ENCODE peak calls at places on chromosome 3, in nine cellular contexts. E is foreskin keratinocyte; G is CD4-positive, alpha-beta T cell; S is AG04450; C is adipocyte; Y is tibial artery; Q is pancreas; U is BE2C; A is heart right ventricle. M is an unnamed sample. For H3K27me3, the result is how much of the 10 kb centered on the place peaks cover.

GRCh38 chr3:113264249-113264648 is 52.9 kb downstream of the BOC start:
- DNase-seq in C (no peak), A (no peak), S (no peak), Q (no peak), E (no peak), U (no peak), G (no peak), Y (no peak), M (no peak)

GRCh38 chr3:186520957-186521842 is 23.0 kb downstream of the CRYGS start:
- DNase-seq in U (no peak), C (no peak), Q (no peak), S (no peak), G (no peak), Y (no peak), A (no peak), E (no peak), M (no peak)

GRCh38 chr3:9912294-9912935 is 4.5 kb upstream of the IL17RC start:
- DNase-seq in Y (no peak), Q (no peak), U (no peak), G (no peak), C (peak), A (no peak), E (peak), S (no peak), M (no peak)

GRCh38 chr3:51675201-51675611 is 4.2 kb downstream of the TEX264 start:
- DNase-seq in Q (no peak), Y (peak), S (no peak), A (no peak), C (peak), U (no peak), G (no peak), E (peak), M (no peak)

GRCh38 chr3:29026959-29027358 is 253.9 kb upstream of the RBMS3 start:
- DNase-seq in Y (no peak), E (peak), C (no peak), A (no peak), U (no peak), S (no peak), G (no peak), Q (no peak), M (no peak)

GRCh38 chr3:134342269-134342668 is 32.0 kb downstream of the AMOTL2 start:
- DNase-seq in C (no peak), Y (peak), E (no peak), Q (no peak), S (no peak), U (no peak), A (no peak), G (no peak), M (no peak)

GRCh38 chr3:25376346-25376745 is 51.7 kb upstream of the RARB start:
- DNase-seq in C (no peak), G (no peak), S (no peak), U (no peak), E (no peak), A (no peak), Y (no peak), Q (no peak), M (no peak)

GRCh38 chr3:133488785-133489367 is 84.6 kb upstream of the CDV3 start:
- DNase-seq in E (peak), Y (no peak), A (no peak), C (peak), U (no peak), S (no peak), Q (no peak), G (no peak), M (no peak)

GRCh38 chr3:111324142-111324541 is 217.9 kb upstream of the CD96 start:
- DNase-seq in Y (no peak), Q (no peak), U (no peak), G (no peak), C (no peak), S (no peak), A (no peak), E (no peak), M (no peak)

GRCh38 chr3:81105761-81106160 is 655.7 kb downstream of the GBE1 start:
- DNase-seq in Y (no peak), E (no peak), Q (no peak), A (no peak), C (peak), S (no peak), G (no peak), U (no peak), M (no peak)

GRCh38 chr3:11721114-11721440 is 77.4 kb upstream of the VGLL4 start:
- DNase-seq in G (no peak), U (no peak), Q (no peak), E (no peak), A (no peak), Y (no peak), C (peak), S (no peak), M (no peak)
- H3K27me3 ChIP-seq in G (under half), U (under half), Q (under half), E (under half), A (under half), Y (under half), C (under half), S (under half), M (under half)

GRCh38 chr3:122993573-122993972 is 34.0 kb downstream of the SEMA5B start:
- DNase-seq in G (no peak), Y (no peak), U (no peak), A (no peak), S (no peak), Q (no peak), E (no peak), C (no peak), M (no peak)
- H3K27me3 ChIP-seq in G (under half), Y (under half), U (under half), A (under half), S (half or more), Q (under half), E (half or more), C (half or more), M (under half)

GRCh38 chr3:194163697-194164096 is 27.7 kb downstream of the HES1 start:
- DNase-seq in G (no peak), Q (no peak), A (no peak), Y (no peak), E (no peak), U (no peak), S (no peak), C (no peak), M (no peak)
- H3K27me3 ChIP-seq in G (under half), Q (under half), A (under half), Y (under half), E (half or more), U (under half), S (half or more), C (half or more), M (under half)

GRCh38 chr3:39806820-39807219 is 2.6 kb upstream of the MYRIP start:
- DNase-seq in E (no peak), C (peak), S (no peak), G (no peak), U (no peak), Y (no peak), Q (no peak), A (no peak), M (no peak)

GRCh38 chr3:39810647-39811161 is 1.3 kb downstream of the MYRIP start:
- DNase-seq in U (no peak), E (no peak), Y (no peak), Q (no peak), A (no peak), C (no peak), G (no peak), S (no peak), M (no peak)

GRCh38 chr3:39809995-39810595 is 686 bp downstream of the MYRIP start:
- DNase-seq in Y (no peak), E (no peak), U (peak), Q (peak), A (no peak), S (no peak), C (no peak), G (no peak), M (no peak)

GRCh38 chr3:39809181-39809994 is at the start of gene MYRIP:
- DNase-seq in E (no peak), Q (peak), C (peak), Y (peak), A (peak), G (no peak), U (peak), S (no peak), M (peak)

GRCh38 chr3:39808467-39809180 is 785 bp upstream of the MYRIP start:
- DNase-seq in U (peak), G (no peak), Q (peak), Y (no peak), S (no peak), E (no peak), A (peak), C (peak), M (no peak)
- H3K27me3 ChIP-seq in U (under half), G (half or more), Q (under half), Y (under half), S (under half), E (half or more), A (under half), C (under half), M (under half)

DNA sequence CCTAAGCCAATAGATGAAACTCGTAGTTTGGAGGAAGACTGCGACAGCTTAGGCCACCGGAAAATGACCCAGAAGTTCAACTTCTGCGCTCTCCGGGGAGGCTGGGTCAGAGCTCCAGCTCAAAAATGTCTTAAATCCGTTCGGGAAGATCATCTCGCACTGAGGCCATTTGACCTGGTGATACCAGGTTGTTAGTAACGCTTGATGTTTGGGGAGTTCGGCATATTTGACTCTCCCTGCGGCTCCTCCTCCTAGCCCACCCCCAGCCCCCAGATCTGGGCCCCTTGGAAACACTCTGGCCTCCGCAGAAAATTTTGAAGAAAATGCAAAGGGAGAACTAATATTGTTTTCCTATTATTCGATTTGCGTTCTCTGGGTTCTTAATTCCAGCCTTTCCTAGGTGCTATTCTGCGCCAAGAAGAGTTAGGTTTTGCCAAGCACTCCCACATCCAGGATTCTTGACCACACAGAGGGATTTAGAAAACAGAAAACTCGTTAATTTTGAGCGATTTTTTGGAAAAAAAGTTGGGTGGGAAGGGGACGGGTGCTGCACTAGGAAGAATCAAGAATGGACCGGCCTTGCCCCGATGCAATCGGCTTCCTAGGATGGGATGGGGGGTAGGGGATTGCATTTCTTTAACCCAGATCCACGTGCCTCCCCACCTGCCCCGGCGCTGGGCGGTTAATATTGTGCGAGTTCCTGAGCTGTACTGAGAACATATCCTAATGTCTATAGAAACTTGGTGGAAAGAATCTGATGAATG is 50.0 kb downstream of the ZIC4 start:
- DNase-seq in E (no peak), A (no peak), S (no peak), C (no peak), Y (no peak), Q (no peak), U (no peak), G (no peak), M (no peak)
- H3K27me3 ChIP-seq in E (half or more), A (half or more), S (half or more), C (half or more), Y (under half), Q (under half), U (half or more), G (half or more), M (half or more)

GRCh38 chr3:158789592-158789991 is 12.3 kb upstream of the MFSD1 start:
- DNase-seq in G (no peak), Q (no peak), S (no peak), U (peak), Y (no peak), E (no peak), A (no peak), C (peak), M (no peak)

GRCh38 chr3:158791259-158791920 is 10.5 kb upstream of the MFSD1 start:
- DNase-seq in E (no peak), A (no peak), Q (no peak), U (peak), S (no peak), C (peak), Y (no peak), G (no peak), M (no peak)

GRCh38 chr3:158792709-158793108 is 9.1 kb upstream of the MFSD1 start:
- DNase-seq in S (peak), Q (no peak), E (no peak), G (no peak), Y (no peak), U (peak), A (no peak), C (peak), M (no peak)

GRCh38 chr3:158794936-158795518 is 6.8 kb upstream of the MFSD1 start:
- DNase-seq in A (no peak), G (no peak), C (peak), U (no peak), Q (no peak), Y (no peak), E (no peak), S (no peak), M (no peak)

DNA sequence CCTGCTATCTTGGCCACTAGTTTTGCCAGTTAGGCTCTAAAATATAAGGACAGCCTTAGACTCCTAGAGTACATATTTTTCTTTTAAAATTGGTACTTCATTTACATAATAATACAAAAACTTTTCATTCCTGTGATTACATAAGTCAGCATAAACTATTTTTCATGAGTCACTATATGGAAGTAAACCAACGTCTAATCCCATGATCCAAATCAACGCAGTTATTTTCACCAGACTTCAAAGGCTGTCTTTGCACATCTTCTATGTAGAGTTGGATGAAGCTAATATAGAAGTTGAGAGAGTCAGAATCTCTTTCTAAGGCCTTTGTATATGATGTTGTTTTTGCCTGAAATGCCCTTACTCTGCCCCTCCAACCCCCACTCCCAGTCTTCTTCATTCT is 7.6 kb upstream of the MFSD1 start:
- DNase-seq in S (no peak), Y (no peak), A (no peak), Q (no peak), G (no peak), E (no peak), U (no peak), C (no peak), M (no peak)
- H3K27me3 ChIP-seq in S (under half), Y (under half), A (under half), Q (under half), G (under half), E (under half), U (under half), C (under half), M (under half)

DNA sequence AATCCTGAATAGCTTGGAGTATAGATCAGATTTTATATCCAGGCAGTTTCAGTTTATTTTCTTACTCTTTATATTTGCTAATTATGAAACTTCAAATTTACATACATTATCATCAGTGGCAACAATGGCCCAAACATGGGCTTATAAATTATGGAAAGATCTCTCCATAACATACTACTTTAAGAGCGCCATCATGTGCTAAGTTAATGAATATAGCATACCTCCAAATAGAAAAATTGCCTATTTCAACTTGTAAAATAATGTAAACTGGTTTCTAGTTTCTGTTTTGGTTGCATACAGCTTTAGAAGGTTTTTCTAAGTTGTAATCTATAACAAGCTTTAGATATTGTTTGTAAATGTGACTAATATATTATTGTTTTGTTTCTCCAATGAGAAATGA is 531.3 kb upstream of the UBE2E2 start:
- DNase-seq in U (no peak), C (peak), Q (no peak), E (no peak), A (no peak), S (no peak), G (no peak), Y (no peak), M (no peak)
- H3K27me3 ChIP-seq in U (under half), C (under half), Q (under half), E (under half), A (under half), S (under half), G (under half), Y (under half), M (under half)

GRCh38 chr3:147361671-147362420 is 44.5 kb downstream of the ZIC4 start:
- DNase-seq in S (no peak), G (no peak), Q (peak), U (peak), Y (no peak), C (peak), E (no peak), A (no peak), M (no peak)
- H3K27me3 ChIP-seq in S (half or more), G (half or more), Q (under half), U (half or more), Y (under half), C (half or more), E (half or more), A (half or more), M (half or more)

GRCh38 chr3:62371032-62371734 is 2.2 kb downstream of the FEZF2 start:
- DNase-seq in G (no peak), C (no peak), U (peak), Q (no peak), E (no peak), A (no peak), Y (no peak), S (no peak), M (no peak)

GRCh38 chr3:62372621-62373041 is 719 bp downstream of the FEZF2 start:
- DNase-seq in Q (no peak), G (no peak), A (no peak), E (no peak), U (peak), Y (no peak), C (peak), S (no peak), M (no peak)

GRCh38 chr3:62370112-62371031 is 3.0 kb downstream of the FEZF2 start:
- DNase-seq in C (no peak), E (no peak), A (no peak), Y (no peak), G (no peak), Q (no peak), U (peak), S (no peak), M (no peak)

GRCh38 chr3:62373215-62373614 is at the start of gene FEZF2:
- DNase-seq in E (no peak), A (no peak), Y (no peak), U (peak), S (no peak), C (no peak), Q (no peak), G (no peak), M (no peak)

GRCh38 chr3:62371735-62372591 is 1.4 kb downstream of the FEZF2 start:
- DNase-seq in U (peak), C (no peak), S (no peak), Q (no peak), Y (no peak), G (no peak), E (no peak), A (no peak), M (no peak)
- H3K27me3 ChIP-seq in U (half or more), C (half or more), S (half or more), Q (under half), Y (under half), G (half or more), E (half or more), A (half or more), M (under half)

M was measured in breast epithelium.